ENCODE peak calls at places on chromosomes 13 and 19, in six cellular contexts. One of them, this sample, is unnamed.

GRCh38 chr13:105616313-105617075 is 919.0 kb downstream of the EFNB2 start:
- DNase-seq in GM18507: no peak
- DNase-seq in H54: no peak
- DNase-seq in activated T-cell treated with anti-CD3 and anti-CD28 coated beads, Interleukin-2, amount 50 U/mL, for 48 hours: no peak
- DNase-seq in GM23338: no peak
- DNase-seq in SHP77 treated with DMSO at 0.1 percent for 48 hours: no peak
- DNase-seq in this sample: no peak

GRCh38 chr19:53977991-53978731 is 13.3 kb upstream of the CACNG6 start:
- DNase-seq in GM23338: peak
- DNase-seq in GM18507: no peak
- DNase-seq in activated T-cell treated with anti-CD3 and anti-CD28 coated beads, Interleukin-2, amount 50 U/mL, for 48 hours: peak
- DNase-seq in H54: peak
- DNase-seq in SHP77 treated with DMSO at 0.1 percent for 48 hours: no peak
- DNase-seq in this sample: peak

GRCh38 chr13:97855570-97855970 is 97.9 kb upstream of the IPO5 start:
- DNase-seq in H54: peak
- DNase-seq in GM18507: no peak
- DNase-seq in GM23338: peak
- DNase-seq in activated T-cell treated with anti-CD3 and anti-CD28 coated beads, Interleukin-2, amount 50 U/mL, for 48 hours: no peak
- DNase-seq in SHP77 treated with DMSO at 0.1 percent for 48 hours: peak
- DNase-seq in this sample: peak

GRCh38 chr19:48858984-48859710 is 9.3 kb downstream of the PLEKHA4 start:
- DNase-seq in SHP77 treated with DMSO at 0.1 percent for 48 hours: no peak
- DNase-seq in H54: no peak
- DNase-seq in activated T-cell treated with anti-CD3 and anti-CD28 coated beads, Interleukin-2, amount 50 U/mL, for 48 hours: peak
- DNase-seq in GM18507: no peak
- DNase-seq in GM23338: peak
- DNase-seq in this sample: no peak

GRCh38 chr13:98983182-98983581 is 5.3 kb upstream of the DOCK9 start:
- DNase-seq in activated T-cell treated with anti-CD3 and anti-CD28 coated beads, Interleukin-2, amount 50 U/mL, for 48 hours: no peak
- DNase-seq in H54: no peak
- DNase-seq in SHP77 treated with DMSO at 0.1 percent for 48 hours: no peak
- DNase-seq in GM23338: no peak
- DNase-seq in GM18507: no peak
- DNase-seq in this sample: no peak

GRCh38 chr13:109810761-109811510 is 24.6 kb upstream of the IRS2 start:
- DNase-seq in GM23338: no peak
- DNase-seq in H54: no peak
- DNase-seq in activated T-cell treated with anti-CD3 and anti-CD28 coated beads, Interleukin-2, amount 50 U/mL, for 48 hours: no peak
- DNase-seq in SHP77 treated with DMSO at 0.1 percent for 48 hours: no peak
- DNase-seq in GM18507: no peak
- DNase-seq in this sample: no peak

GRCh38 chr19:46413262-46414031 is at the start of gene CCDC8:
- DNase-seq in SHP77 treated with DMSO at 0.1 percent for 48 hours: no peak
- DNase-seq in activated T-cell treated with anti-CD3 and anti-CD28 coated beads, Interleukin-2, amount 50 U/mL, for 48 hours: no peak
- DNase-seq in GM23338: peak
- DNase-seq in GM18507: no peak
- DNase-seq in H54: no peak
- DNase-seq in this sample: peak

GRCh38 chr13:40518481-40518882 is 148.0 kb downstream of the FOXO1 start:
- DNase-seq in activated T-cell treated with anti-CD3 and anti-CD28 coated beads, Interleukin-2, amount 50 U/mL, for 48 hours: peak
- DNase-seq in H54: no peak
- DNase-seq in GM23338: no peak
- DNase-seq in SHP77 treated with DMSO at 0.1 percent for 48 hours: no peak
- DNase-seq in GM18507: peak
- DNase-seq in this sample: no peak

GRCh38 chr13:43425234-43425633 is 361.5 kb downstream of the ENOX1 start:
- DNase-seq in H54: no peak
- DNase-seq in activated T-cell treated with anti-CD3 and anti-CD28 coated beads, Interleukin-2, amount 50 U/mL, for 48 hours: no peak
- DNase-seq in GM18507: no peak
- DNase-seq in GM23338: peak
- DNase-seq in SHP77 treated with DMSO at 0.1 percent for 48 hours: no peak
- DNase-seq in this sample: no peak

GRCh38 chr13:98524391-98524790 is 52.5 kb downstream of the STK24 start:
- DNase-seq in activated T-cell treated with anti-CD3 and anti-CD28 coated beads, Interleukin-2, amount 50 U/mL, for 48 hours: peak
- DNase-seq in GM18507: no peak
- DNase-seq in GM23338: no peak
- DNase-seq in SHP77 treated with DMSO at 0.1 percent for 48 hours: no peak
- DNase-seq in H54: no peak
- DNase-seq in this sample: no peak

GRCh38 chr13:64234255-64234654 is 2818.6 kb upstream of the PCDH20 start:
- DNase-seq in GM23338: no peak
- DNase-seq in SHP77 treated with DMSO at 0.1 percent for 48 hours: no peak
- DNase-seq in activated T-cell treated with anti-CD3 and anti-CD28 coated beads, Interleukin-2, amount 50 U/mL, for 48 hours: no peak
- DNase-seq in H54: no peak
- DNase-seq in GM18507: no peak
- DNase-seq in this sample: no peak

GRCh38 chr13:102586615-102587014 is 10.2 kb upstream of the TPP2 start:
- DNase-seq in SHP77 treated with DMSO at 0.1 percent for 48 hours: no peak
- DNase-seq in H54: no peak
- DNase-seq in GM23338: no peak
- DNase-seq in GM18507: no peak
- DNase-seq in activated T-cell treated with anti-CD3 and anti-CD28 coated beads, Interleukin-2, amount 50 U/mL, for 48 hours: no peak
- DNase-seq in this sample: peak

GRCh38 chr13:51955281-51955771 is 55.9 kb downstream of the ATP7B start:
- DNase-seq in GM18507: no peak
- DNase-seq in H54: no peak
- DNase-seq in GM23338: no peak
- DNase-seq in SHP77 treated with DMSO at 0.1 percent for 48 hours: peak
- DNase-seq in activated T-cell treated with anti-CD3 and anti-CD28 coated beads, Interleukin-2, amount 50 U/mL, for 48 hours: no peak
- DNase-seq in this sample: no peak

GRCh38 chr19:9054768-9055167 is 32.1 kb upstream of the OR1M1 start:
- DNase-seq in GM18507: no peak
- DNase-seq in SHP77 treated with DMSO at 0.1 percent for 48 hours: no peak
- DNase-seq in H54: no peak
- DNase-seq in activated T-cell treated with anti-CD3 and anti-CD28 coated beads, Interleukin-2, amount 50 U/mL, for 48 hours: no peak
- DNase-seq in GM23338: peak
- DNase-seq in this sample: peak

GRCh38 chr19:8821748-8822241 is 10.3 kb downstream of the ZNF558 start:
- DNase-seq in GM23338: no peak
- DNase-seq in activated T-cell treated with anti-CD3 and anti-CD28 coated beads, Interleukin-2, amount 50 U/mL, for 48 hours: no peak
- DNase-seq in H54: no peak
- DNase-seq in SHP77 treated with DMSO at 0.1 percent for 48 hours: no peak
- DNase-seq in GM18507: no peak
- DNase-seq in this sample: no peak

GRCh38 chr19:48061401-48062344 is 17.8 kb upstream of the CABP5 start:
- DNase-seq in activated T-cell treated with anti-CD3 and anti-CD28 coated beads, Interleukin-2, amount 50 U/mL, for 48 hours: no peak
- DNase-seq in GM23338: peak
- DNase-seq in H54: no peak
- DNase-seq in GM18507: no peak
- DNase-seq in SHP77 treated with DMSO at 0.1 percent for 48 hours: no peak
- DNase-seq in this sample: no peak

GRCh38 chr19:40756502-40757110 is 5.6 kb downstream of the SNRPA start:
- DNase-seq in GM23338: no peak
- DNase-seq in GM18507: no peak
- DNase-seq in SHP77 treated with DMSO at 0.1 percent for 48 hours: no peak
- DNase-seq in H54: no peak
- DNase-seq in activated T-cell treated with anti-CD3 and anti-CD28 coated beads, Interleukin-2, amount 50 U/mL, for 48 hours: peak
- DNase-seq in this sample: peak

GRCh38 chr13:110258876-110259631 is 47.9 kb downstream of the COL4A1 start:
- DNase-seq in H54: no peak
- DNase-seq in SHP77 treated with DMSO at 0.1 percent for 48 hours: no peak
- DNase-seq in GM18507: no peak
- DNase-seq in activated T-cell treated with anti-CD3 and anti-CD28 coated beads, Interleukin-2, amount 50 U/mL, for 48 hours: no peak
- DNase-seq in GM23338: no peak
- DNase-seq in this sample: peak

GRCh38 chr19:42345191-42345812 is 19.9 kb downstream of the MEGF8 start:
- DNase-seq in H54: no peak
- DNase-seq in activated T-cell treated with anti-CD3 and anti-CD28 coated beads, Interleukin-2, amount 50 U/mL, for 48 hours: no peak
- DNase-seq in GM23338: no peak
- DNase-seq in SHP77 treated with DMSO at 0.1 percent for 48 hours: no peak
- DNase-seq in GM18507: no peak
- DNase-seq in this sample: no peak

GRCh38 chr19:56105090-56105701 is 15.9 kb downstream of the ZNF787 start:
- DNase-seq in SHP77 treated with DMSO at 0.1 percent for 48 hours: no peak
- DNase-seq in GM18507: no peak
- DNase-seq in H54: peak
- DNase-seq in activated T-cell treated with anti-CD3 and anti-CD28 coated beads, Interleukin-2, amount 50 U/mL, for 48 hours: peak
- DNase-seq in GM23338: peak
- DNase-seq in this sample: no peak

GRCh38 chr19:33905937-33906577 is 109.4 kb downstream of the KCTD15 start:
- DNase-seq in GM23338: peak
- DNase-seq in GM18507: no peak
- DNase-seq in activated T-cell treated with anti-CD3 and anti-CD28 coated beads, Interleukin-2, amount 50 U/mL, for 48 hours: peak
- DNase-seq in H54: no peak
- DNase-seq in SHP77 treated with DMSO at 0.1 percent for 48 hours: no peak
- DNase-seq in this sample: peak

GRCh38 chr13:46523972-46524737 is 28.8 kb upstream of the LRCH1 start:
- DNase-seq in SHP77 treated with DMSO at 0.1 percent for 48 hours: no peak
- DNase-seq in GM18507: no peak
- DNase-seq in activated T-cell treated with anti-CD3 and anti-CD28 coated beads, Interleukin-2, amount 50 U/mL, for 48 hours: no peak
- DNase-seq in GM23338: no peak
- DNase-seq in H54: no peak
- DNase-seq in this sample: no peak

This sample was measured in RWPE1.